ENCODE peak calls at places on chromosome 22, in five cellular contexts. E is mesenchymal stem cell, N is H9, I is IMR-90, Z is neuronal stem cell. C is an unnamed sample.
A peak's percentile ranks its signal among the peaks of the same experiment; 100 is the strongest.

GRCh38 chr22:33584152-33584551 is 336.1 kb downstream of the LARGE1 start:
- DNase-seq in N (no peak), E (no peak), Z (no peak), I (no peak), C (no peak)

GRCh38 chr22:35458547-35459422 is 58.8 kb downstream of the MCM5 start:
- DNase-seq in E (no peak), Z (no peak), I (no peak), N (no peak), C (no peak)

GRCh38 chr22:38973289-38974169 is 8.6 kb upstream of the APOBEC3B start:
- DNase-seq in I (peak; percentile 17), N (peak; percentile 80), E (peak; percentile 43), Z (peak; percentile 52), C (peak; percentile 76)

GRCh38 chr22:36510966-36511881 is 4.4 kb upstream of the FOXRED2 start:
- DNase-seq in N (peak; percentile 71), E (peak; percentile 72), Z (no peak), I (peak; percentile 51), C (peak; percentile 75)

GRCh38 chr22:42688241-42688913 is 32.3 kb downstream of the A4GALT start:
- DNase-seq in I (peak; percentile 93), E (peak; percentile 96), N (peak; percentile 77), Z (peak; percentile 38), C (peak; percentile 89)

GRCh38 chr22:22721681-22722309 is 77.4 kb downstream of the GGTLC2 start:
- DNase-seq in Z (no peak), N (no peak), I (peak; percentile 83), E (peak; percentile 9), C (no peak)

GRCh38 chr22:33579448-33580093 is 340.7 kb downstream of the LARGE1 start:
- DNase-seq in N (peak; percentile 82), I (peak; percentile 38), E (peak; percentile 55), Z (peak; percentile 53), C (peak; percentile 88)

GRCh38 chr22:33717694-33718396 is 202.4 kb downstream of the LARGE1 start:
- DNase-seq in I (no peak), Z (no peak), E (no peak), N (no peak), C (no peak)

GRCh38 chr22:39343259-39344045 is 6.3 kb upstream of the SYNGR1 start:
- DNase-seq in Z (no peak), E (peak; percentile 66), N (peak; percentile 81), I (peak; percentile 58), C (peak; percentile 78)

GRCh38 chr22:22590136-22590891 is 31.2 kb upstream of the PRAME start:
- DNase-seq in Z (no peak), I (no peak), E (no peak), N (no peak), C (no peak)

GRCh38 chr22:24137595-24137994 is 43.7 kb upstream of the SUSD2 start:
- DNase-seq in Z (no peak), E (peak; percentile 73), N (no peak), I (peak; percentile 86), C (no peak)

GRCh38 chr22:42716221-42716620 is 4.4 kb downstream of the A4GALT start:
- DNase-seq in Z (no peak), N (no peak), I (no peak), E (no peak), C (no peak)

GRCh38 chr22:45007946-45008852 is 1.6 kb downstream of the PHF21B start:
- DNase-seq in N (peak; percentile 60), I (no peak), Z (peak; percentile 69), E (peak; percentile 28), C (peak; percentile 86)

GRCh38 chr22:45008853-45009751 is 703 bp downstream of the PHF21B start:
- DNase-seq in E (peak; percentile 20), N (no peak), Z (peak; percentile 46), I (no peak), C (peak; percentile 56)

GRCh38 chr22:45010532-45010900 is 711 bp upstream of the PHF21B start:
- DNase-seq in Z (no peak), N (no peak), E (no peak), I (no peak), C (no peak)

GRCh38 chr22:45007247-45007945 is 2.4 kb downstream of the PHF21B start:
- DNase-seq in N (peak; percentile 91), E (peak; percentile 34), I (peak; percentile 27), Z (peak; percentile 86), C (peak; percentile 94)

GRCh38 chr22:45009881-45010531 is at the start of gene PHF21B:
- DNase-seq in E (peak; percentile 38), Z (peak; percentile 86), I (peak; percentile 22), N (peak; percentile 82), C (peak; percentile 86)
- H3K27ac ChIP-seq in E (no peak within 1 kb of the TSS), Z (peak within 1 kb of the TSS; percentile 97), I (no peak within 1 kb of the TSS), N (no peak within 1 kb of the TSS), C (peak within 1 kb of the TSS; percentile 87)

GRCh38 chr22:19876941-19877625 is 22.4 kb upstream of the GNB1L start:
- DNase-seq in Z (no peak), I (no peak), E (no peak), N (no peak), C (no peak)

GRCh38 chr22:19876314-19876940 is 21.8 kb upstream of the GNB1L start:
- DNase-seq in E (no peak), Z (no peak), I (no peak), N (no peak), C (no peak)

GRCh38 chr22:19878461-19879247 is 24.0 kb upstream of the GNB1L start:
- DNase-seq in E (no peak), I (peak; percentile 26), N (no peak), Z (no peak), C (no peak)

GRCh38 chr22:19879248-19879575 is 24.5 kb upstream of the GNB1L start:
- DNase-seq in Z (no peak), E (no peak), N (peak; percentile 29), I (no peak), C (no peak)

DNA sequence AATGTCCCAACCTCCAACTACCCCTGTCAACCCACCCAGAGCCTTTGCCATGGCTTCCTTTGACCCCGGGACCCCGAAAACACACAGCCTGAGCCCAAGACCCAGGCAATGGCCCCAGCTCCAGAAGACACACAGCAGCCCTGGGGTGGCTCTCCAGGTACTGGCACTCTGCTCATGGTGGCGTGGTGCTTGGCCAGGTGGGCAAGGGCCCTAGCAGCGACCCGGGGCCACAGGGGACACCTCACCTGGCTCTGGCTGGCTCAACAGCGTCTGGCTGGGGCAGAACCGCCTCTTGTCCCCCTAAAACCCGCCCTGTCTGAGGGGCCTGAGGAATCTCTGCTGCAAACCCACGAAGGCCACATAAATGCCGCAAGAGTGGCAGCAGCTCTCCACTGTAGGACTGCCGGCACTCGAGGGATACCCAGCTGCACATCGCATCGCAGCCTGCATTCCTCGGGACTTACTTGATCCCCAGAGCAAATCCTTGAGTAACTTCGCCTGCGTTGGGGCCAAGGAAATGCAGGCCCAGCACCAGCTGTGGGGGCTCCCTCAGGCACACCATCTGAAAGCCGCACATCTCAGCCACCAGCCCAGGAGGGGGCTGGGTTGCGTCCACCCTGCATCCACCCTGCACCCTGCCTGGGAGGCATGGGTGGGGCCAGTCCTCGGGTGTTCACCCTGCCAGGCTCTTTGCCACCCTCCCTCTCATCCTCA is 23.1 kb upstream of the GNB1L start:
- DNase-seq in E (peak; percentile 72), Z (no peak), I (peak; percentile 58), N (no peak), C (no peak)
- H2BK15ac ChIP-seq in E (no peak overlapping the region), Z (peak overlapping the region; percentile 93), I (peak overlapping the region; percentile 87), N (no peak overlapping the region), C (no peak overlapping the region)

GRCh38 chr22:32535531-32536190 is 61.0 kb downstream of the FBXO7 start:
- DNase-seq in N (no peak), I (no peak), Z (no peak), E (no peak), C (no peak)

GRCh38 chr22:32536352-32536751 is 61.7 kb downstream of the FBXO7 start:
- DNase-seq in E (no peak), Z (no peak), N (no peak), I (no peak), C (no peak)

GRCh38 chr22:32533265-32534068 is 58.9 kb downstream of the FBXO7 start:
- DNase-seq in E (peak; percentile 87), N (no peak), I (peak; percentile 54), Z (no peak), C (no peak)

GRCh38 chr22:32532819-32533128 is 58.2 kb downstream of the FBXO7 start:
- DNase-seq in N (no peak), Z (no peak), I (no peak), E (no peak), C (no peak)

GRCh38 chr22:32534252-32535215 is 59.9 kb downstream of the FBXO7 start:
- DNase-seq in N (no peak), Z (no peak), I (no peak), E (peak; percentile 25), C (no peak)
- H3K27ac ChIP-seq in N (no peak overlapping the region), Z (no peak overlapping the region), I (peak overlapping the region; percentile 1), E (no peak overlapping the region), C (no peak overlapping the region)

DNA sequence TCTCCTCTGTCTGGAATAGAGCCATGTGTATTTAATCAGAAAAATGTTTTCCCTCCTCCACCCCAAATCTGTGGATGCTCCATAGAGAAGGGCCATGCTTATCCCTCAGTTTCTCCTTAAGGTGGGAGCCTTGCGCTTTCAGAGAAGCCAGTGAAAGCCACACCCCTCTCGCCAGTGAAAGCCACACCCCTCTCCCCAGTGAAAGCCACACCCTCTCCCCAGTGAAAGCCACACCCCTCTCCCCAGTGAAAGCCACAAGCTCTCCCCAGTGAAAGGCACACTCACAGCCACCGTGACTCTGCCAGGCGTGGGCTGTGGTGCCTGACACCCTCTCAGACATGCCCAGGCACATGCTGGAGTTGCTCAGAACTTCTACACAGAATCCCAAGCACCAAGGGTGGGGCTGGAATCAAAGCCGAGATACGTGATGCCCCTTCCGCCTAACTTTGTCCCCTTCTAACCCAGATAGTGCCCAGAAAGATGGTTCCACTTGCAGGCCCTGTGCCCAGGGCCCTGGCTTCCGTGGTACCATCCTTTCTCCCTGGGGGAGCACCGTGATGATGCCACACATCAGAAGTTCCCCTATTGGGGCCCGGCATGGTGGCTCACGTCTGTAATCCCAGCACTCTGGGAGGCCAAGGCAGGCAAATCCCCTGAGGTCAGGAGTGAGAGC is 16.5 kb upstream of the PRR5 start:
- DNase-seq in N (peak; percentile 68), E (peak; percentile 73), I (peak; percentile 51), Z (no peak), C (peak; percentile 76)
- H2BK15ac ChIP-seq in N (no peak overlapping the region), E (no peak overlapping the region), I (peak overlapping the region; percentile 97), Z (no peak overlapping the region), C (no peak overlapping the region)

DNA sequence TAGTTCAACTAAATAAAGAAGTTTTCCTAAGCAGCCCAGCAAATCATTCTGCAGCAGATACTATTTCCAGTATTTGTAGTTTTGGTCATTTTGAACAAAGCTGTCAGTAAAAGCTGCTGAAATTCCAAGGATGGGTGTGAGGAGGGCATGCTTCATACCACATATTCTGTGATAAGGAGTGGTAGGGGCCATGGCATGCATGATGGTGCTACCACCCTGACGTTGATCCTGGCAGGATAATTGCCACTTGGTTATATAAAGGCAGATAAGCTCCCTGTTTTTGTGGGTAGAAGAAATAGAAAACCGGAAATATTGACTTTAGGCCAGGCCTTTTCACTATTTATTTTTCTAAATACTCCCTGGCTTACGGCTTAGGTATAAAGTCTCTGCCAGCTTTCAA is 33.1 kb upstream of the L3MBTL2 start:
- DNase-seq in I (no peak), N (no peak), E (no peak), Z (no peak), C (no peak)
- H3K27ac ChIP-seq in I (no peak overlapping the region), N (no peak overlapping the region), E (no peak overlapping the region), Z (no peak overlapping the region), C (no peak overlapping the region)

GRCh38 chr22:29307658-29308147 is 1.3 kb downstream of the GAS2L1 start:
- DNase-seq in N (no peak), E (no peak), I (no peak), Z (no peak), C (no peak)
- H2BK15ac ChIP-seq in N (no peak overlapping the region), E (peak overlapping the region; percentile 90), I (no peak overlapping the region), Z (peak overlapping the region; percentile 99), C (no peak overlapping the region)

C was measured in mesendoderm.